ENCODE peak calls at places on chromosomes 6 and 20, in six cellular contexts. One of them, this sample, is unnamed.

GRCh38 chr6:15365273-15365687 is 119.4 kb downstream of the JARID2 start:
- DNase-seq in T-helper 17 cell: no peak
- DNase-seq in RPMI8226: no peak
- DNase-seq in MCF 10A: peak; percentile 93
- DNase-seq in stimulated activated CD8-positive, alpha-beta memory T cell treated with anti-CD3 and anti-CD28 coated beads, Interleukin-15, amount 100 ng/mL, for 1 hour: no peak
- DNase-seq in left ventricle myocardium superior: peak; percentile 85
- DNase-seq in this sample: peak; percentile 88

GRCh38 chr20:37464173-37464572 is 56.9 kb upstream of the NNAT start:
- DNase-seq in MCF 10A: no peak
- DNase-seq in RPMI8226: no peak
- DNase-seq in stimulated activated CD8-positive, alpha-beta memory T cell treated with anti-CD3 and anti-CD28 coated beads, Interleukin-15, amount 100 ng/mL, for 1 hour: no peak
- DNase-seq in T-helper 17 cell: no peak
- DNase-seq in left ventricle myocardium superior: no peak
- DNase-seq in this sample: no peak

GRCh38 chr6:161721511-161721910 is 447.6 kb upstream of the AGPAT4 start:
- DNase-seq in stimulated activated CD8-positive, alpha-beta memory T cell treated with anti-CD3 and anti-CD28 coated beads, Interleukin-15, amount 100 ng/mL, for 1 hour: no peak
- DNase-seq in left ventricle myocardium superior: no peak
- DNase-seq in MCF 10A: no peak
- DNase-seq in T-helper 17 cell: no peak
- DNase-seq in RPMI8226: no peak
- DNase-seq in this sample: no peak

GRCh38 chr6:136468711-136469110 is 81.5 kb downstream of the MAP7 start:
- DNase-seq in RPMI8226: no peak
- DNase-seq in stimulated activated CD8-positive, alpha-beta memory T cell treated with anti-CD3 and anti-CD28 coated beads, Interleukin-15, amount 100 ng/mL, for 1 hour: no peak
- DNase-seq in left ventricle myocardium superior: no peak
- DNase-seq in T-helper 17 cell: no peak
- DNase-seq in MCF 10A: no peak
- DNase-seq in this sample: no peak

GRCh38 chr6:85252552-85252951 is 197.3 kb upstream of the NT5E start:
- DNase-seq in T-helper 17 cell: no peak
- DNase-seq in RPMI8226: no peak
- DNase-seq in stimulated activated CD8-positive, alpha-beta memory T cell treated with anti-CD3 and anti-CD28 coated beads, Interleukin-15, amount 100 ng/mL, for 1 hour: no peak
- DNase-seq in MCF 10A: no peak
- DNase-seq in left ventricle myocardium superior: no peak
- DNase-seq in this sample: no peak

GRCh38 chr20:21704408-21705385 is 767 bp upstream of the PAX1 start:
- DNase-seq in stimulated activated CD8-positive, alpha-beta memory T cell treated with anti-CD3 and anti-CD28 coated beads, Interleukin-15, amount 100 ng/mL, for 1 hour: no peak
- DNase-seq in T-helper 17 cell: no peak
- DNase-seq in left ventricle myocardium superior: no peak
- DNase-seq in MCF 10A: no peak
- DNase-seq in RPMI8226: no peak
- DNase-seq in this sample: no peak

GRCh38 chr20:46277602-46278001 is 30.7 kb downstream of the CDH22 start:
- DNase-seq in stimulated activated CD8-positive, alpha-beta memory T cell treated with anti-CD3 and anti-CD28 coated beads, Interleukin-15, amount 100 ng/mL, for 1 hour: no peak
- DNase-seq in left ventricle myocardium superior: no peak
- DNase-seq in T-helper 17 cell: no peak
- DNase-seq in MCF 10A: no peak
- DNase-seq in RPMI8226: no peak
- DNase-seq in this sample: no peak

GRCh38 chr6:136405410-136406029 is 115.9 kb upstream of the BCLAF1 start:
- DNase-seq in T-helper 17 cell: no peak
- DNase-seq in RPMI8226: no peak
- DNase-seq in MCF 10A: peak; percentile 4
- DNase-seq in stimulated activated CD8-positive, alpha-beta memory T cell treated with anti-CD3 and anti-CD28 coated beads, Interleukin-15, amount 100 ng/mL, for 1 hour: no peak
- DNase-seq in left ventricle myocardium superior: no peak
- DNase-seq in this sample: peak; percentile 47

GRCh38 chr20:57263127-57263609 is 3.3 kb downstream of the BMP7 start:
- DNase-seq in T-helper 17 cell: no peak
- DNase-seq in RPMI8226: no peak
- DNase-seq in stimulated activated CD8-positive, alpha-beta memory T cell treated with anti-CD3 and anti-CD28 coated beads, Interleukin-15, amount 100 ng/mL, for 1 hour: no peak
- DNase-seq in left ventricle myocardium superior: no peak
- DNase-seq in MCF 10A: no peak
- DNase-seq in this sample: no peak

GRCh38 chr6:150343434-150343833 is 25.4 kb upstream of the IYD start:
- DNase-seq in stimulated activated CD8-positive, alpha-beta memory T cell treated with anti-CD3 and anti-CD28 coated beads, Interleukin-15, amount 100 ng/mL, for 1 hour: no peak
- DNase-seq in MCF 10A: no peak
- DNase-seq in left ventricle myocardium superior: no peak
- DNase-seq in RPMI8226: no peak
- DNase-seq in T-helper 17 cell: no peak
- DNase-seq in this sample: no peak

GRCh38 chr6:110693994-110694393 is 121.3 kb downstream of the CDK19 start:
- DNase-seq in RPMI8226: no peak
- DNase-seq in T-helper 17 cell: no peak
- DNase-seq in left ventricle myocardium superior: no peak
- DNase-seq in MCF 10A: no peak
- DNase-seq in stimulated activated CD8-positive, alpha-beta memory T cell treated with anti-CD3 and anti-CD28 coated beads, Interleukin-15, amount 100 ng/mL, for 1 hour: no peak
- DNase-seq in this sample: no peak